ENCODE peak calls at places on chromosomes 16 and 17, in four cellular contexts. G is coronary artery, I is ascending aorta, W is esophagus squamous epithelium. L is an unnamed sample.

GRCh38 chr16:89038221-89038721 is 55.4 kb upstream of the ACSF3 start:
- DNase-seq in W (no peak), G (no peak), I (no peak), L (peak)

GRCh38 chr17:9475259-9475658 is 100.4 kb downstream of the STX8 start:
- DNase-seq in G (no peak), W (no peak), I (no peak), L (no peak)

GRCh38 chr16:28038401-28038800 is 25.1 kb downstream of the GSG1L start:
- DNase-seq in W (no peak), G (no peak), I (no peak), L (no peak)

GRCh38 chr16:51193879-51194278 is 42.8 kb upstream of the SALL1 start:
- DNase-seq in G (no peak), I (no peak), W (no peak), L (no peak)

GRCh38 chr17:55336426-55336825 is 71.7 kb downstream of the HLF start:
- DNase-seq in G (no peak), I (no peak), W (no peak), L (no peak)

GRCh38 chr16:4891097-4891885 is 44.0 kb downstream of the UBN1 start:
- DNase-seq in W (no peak), I (no peak), G (no peak), L (no peak)

GRCh38 chr16:4290236-4290830 is 17.5 kb upstream of the TFAP4 start:
- DNase-seq in W (no peak), G (no peak), I (no peak), L (no peak)

GRCh38 chr16:80583466-80583865 is 42.7 kb downstream of the DYNLRB2 start:
- DNase-seq in G (no peak), W (no peak), I (no peak), L (no peak)

GRCh38 chr16:29816694-29817441 is 916 bp downstream of the PAGR1 start:
- DNase-seq in I (no peak), G (peak), W (no peak), L (peak)

GRCh38 chr17:40846515-40847155 is 20.4 kb downstream of the KRT12 start:
- DNase-seq in W (no peak), G (no peak), I (no peak), L (no peak)

GRCh38 chr17:1865252-1866037 is 35.6 kb downstream of the RPA1 start:
- DNase-seq in W (no peak), G (no peak), I (no peak), L (peak)

GRCh38 chr17:6035801-6036394 is 34.3 kb upstream of the WSCD1 start:
- DNase-seq in W (no peak), I (no peak), G (no peak), L (no peak)

GRCh38 chr16:23365602-23366240 is 63.6 kb downstream of the SCNN1B start:
- DNase-seq in G (no peak), W (no peak), I (no peak), L (no peak)

GRCh38 chr17:20010099-20010863 is 1.1 kb downstream of the SPECC1 start:
- DNase-seq in G (no peak), W (no peak), I (no peak), L (peak)

GRCh38 chr17:76529224-76529642 is 8.3 kb downstream of the CYGB start:
- DNase-seq in I (peak), G (no peak), W (no peak), L (no peak)

GRCh38 chr16:48611329-48612137 is 1.6 kb upstream of the N4BP1 start:
- DNase-seq in I (no peak), W (no peak), G (no peak), L (no peak)

DNA sequence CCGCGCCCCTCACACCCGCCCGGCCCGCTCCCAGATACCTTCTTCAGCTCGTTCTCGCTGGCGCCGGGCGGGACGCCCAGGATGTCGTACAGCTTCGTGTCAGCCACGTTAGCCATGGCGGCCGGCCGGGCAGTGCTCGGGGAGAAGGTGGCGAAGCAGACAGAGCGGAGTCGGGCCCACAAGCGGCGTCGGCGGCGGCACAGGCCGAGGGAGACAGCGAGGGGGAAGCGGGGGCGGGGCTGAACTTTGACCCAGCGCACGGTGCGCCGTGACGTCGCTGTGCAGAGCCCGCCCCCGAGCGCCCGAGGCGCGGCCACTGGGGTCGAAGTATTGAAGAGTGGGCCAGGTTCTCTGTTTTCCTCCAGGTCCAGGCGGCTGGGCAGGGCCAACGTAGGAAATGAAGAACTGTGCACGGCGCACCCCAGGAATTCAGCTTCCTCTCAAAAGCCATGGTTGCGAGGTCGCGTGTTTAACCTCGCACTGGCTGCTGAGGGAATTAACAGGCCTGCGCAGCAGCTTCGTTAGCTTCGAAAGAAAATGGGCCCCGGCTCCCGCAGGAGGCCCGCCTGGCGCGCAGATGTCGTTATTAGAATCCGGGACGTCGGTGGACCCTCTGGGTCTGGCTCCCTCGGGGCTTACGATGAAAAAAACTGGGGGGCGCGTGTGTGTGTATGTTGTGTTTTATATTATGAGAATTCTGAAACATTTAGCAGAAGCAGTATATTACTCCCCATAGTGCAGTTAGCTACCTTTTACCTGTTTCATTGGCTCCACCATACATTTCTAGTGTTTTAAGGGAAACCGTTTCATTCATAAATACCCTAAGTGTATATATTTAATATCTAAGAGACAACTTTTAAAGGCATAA is at the start of gene DNAJA2:
- DNase-seq in I (peak), G (peak), W (peak), L (peak)
- TF ChIP-seq CTCF in I (no peak), G (no peak), W (no peak), L (no peak)

GRCh38 chr17:81035389-81036127 is 607 bp downstream of the BAIAP2 start:
- DNase-seq in G (no peak), I (no peak), W (no peak), L (no peak)
- TF ChIP-seq CTCF in G (no peak), I (no peak), W (no peak), L (no peak)

DNA sequence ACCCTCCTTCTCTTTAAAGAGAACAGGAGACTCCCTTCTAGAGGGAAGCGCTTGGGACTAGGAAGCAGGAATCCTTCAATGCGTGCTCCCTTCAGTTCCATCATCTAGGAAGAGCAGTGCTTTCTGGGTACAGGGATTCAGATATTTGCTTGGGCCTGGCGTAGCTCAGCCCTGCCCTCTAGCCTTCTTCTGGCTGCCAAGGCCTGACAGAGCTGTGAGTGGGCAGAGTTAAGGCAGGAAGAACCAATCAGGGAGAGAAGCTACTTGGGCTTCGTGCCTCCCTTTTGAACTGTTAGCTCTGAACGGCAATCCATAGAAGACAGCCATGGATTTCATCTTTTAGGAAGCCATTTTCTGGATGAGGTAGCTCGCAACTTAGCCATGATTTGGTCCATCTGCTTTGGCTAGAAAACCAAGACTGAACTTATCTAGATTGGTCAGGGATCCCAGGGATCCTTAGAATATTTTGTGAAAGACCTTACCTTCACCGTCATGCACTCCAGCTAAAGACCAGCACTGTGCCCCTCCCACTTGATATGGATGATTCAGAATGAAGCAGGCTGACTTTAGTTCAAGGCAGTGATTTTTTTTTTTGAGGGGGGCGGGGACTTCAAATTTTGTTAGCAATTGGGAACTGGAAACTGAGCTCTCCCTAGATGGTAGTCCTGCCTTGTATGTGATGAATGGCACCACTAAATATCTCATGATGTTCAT is 2.5 kb upstream of the CORO6 start:
- DNase-seq in I (no peak), G (no peak), W (no peak), L (no peak)
- TF ChIP-seq CTCF in I (no peak), G (no peak), W (no peak), L (no peak)

DNA sequence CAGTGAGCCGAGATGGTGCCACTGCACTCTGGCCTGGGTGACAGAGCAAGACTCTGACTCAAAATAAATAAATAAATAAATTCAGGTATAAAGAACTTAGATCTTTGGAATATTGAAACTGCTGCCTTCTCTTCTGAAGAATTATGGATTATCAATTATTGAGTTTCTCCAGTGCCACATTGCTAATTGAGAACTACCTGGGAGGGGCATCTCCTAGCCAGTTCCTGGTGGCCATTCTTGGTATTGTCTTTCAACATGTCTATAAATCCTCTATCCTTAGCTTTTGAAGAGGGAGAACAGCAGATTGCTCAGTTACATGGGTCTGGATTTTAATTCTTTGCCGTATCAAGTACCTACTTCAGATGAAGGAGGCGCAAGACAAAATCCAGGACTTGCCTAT is 29.2 kb downstream of the CALCOCO2 start:
- DNase-seq in W (no peak), G (no peak), I (no peak), L (no peak)
- TF ChIP-seq CTCF in W (no peak), G (no peak), I (no peak), L (peak)

GRCh38 chr16:2428787-2429036 is 535 bp upstream of the CCNF start:
- DNase-seq in W (no peak), I (no peak), G (no peak), L (no peak)

GRCh38 chr16:2429771-2430663 is 770 bp downstream of the CCNF start:
- DNase-seq in I (no peak), W (no peak), G (no peak), L (peak)

GRCh38 chr16:2429037-2429770 is at the start of gene CCNF:
- DNase-seq in W (peak), I (peak), G (peak), L (peak)

GRCh38 chr16:2432801-2433505 is 3.7 kb downstream of the CCNF start:
- DNase-seq in W (no peak), I (no peak), G (no peak), L (no peak)

GRCh38 chr16:2432286-2432685 is 3.0 kb downstream of the CCNF start:
- DNase-seq in I (no peak), G (no peak), W (no peak), L (no peak)
- TF ChIP-seq CTCF in I (no peak), G (no peak), W (no peak), L (no peak)

DNA sequence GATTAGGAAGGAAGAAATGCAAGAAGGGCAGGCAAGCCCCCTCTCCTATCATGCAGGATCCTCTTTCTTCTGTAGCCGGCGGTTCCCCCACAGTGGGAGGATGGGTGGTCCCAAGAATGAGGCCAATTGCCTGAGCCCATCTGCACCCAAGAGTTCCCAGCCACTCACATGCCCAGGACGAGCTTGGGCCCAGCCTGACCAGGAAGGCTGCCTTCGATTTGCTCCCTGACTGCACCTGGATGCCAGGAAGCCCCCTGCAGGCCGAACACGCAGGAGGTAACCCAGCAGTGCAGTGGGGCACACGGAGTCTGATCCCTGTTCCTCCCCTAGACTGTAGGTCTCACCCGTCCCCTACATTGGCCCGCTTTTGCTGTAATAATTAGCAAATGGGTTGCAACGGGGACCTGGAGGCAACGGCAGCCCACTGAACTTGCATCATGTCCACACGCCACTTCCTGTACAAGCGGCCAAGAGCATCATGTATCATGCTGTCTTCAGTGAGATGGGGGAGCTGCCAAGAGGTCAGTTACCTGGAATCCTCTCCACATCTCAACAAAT is 67.5 kb downstream of the AMFR start:
- DNase-seq in G (no peak), W (no peak), I (no peak), L (peak)
- TF ChIP-seq CTCF in G (no peak), W (no peak), I (no peak), L (no peak)

DNA sequence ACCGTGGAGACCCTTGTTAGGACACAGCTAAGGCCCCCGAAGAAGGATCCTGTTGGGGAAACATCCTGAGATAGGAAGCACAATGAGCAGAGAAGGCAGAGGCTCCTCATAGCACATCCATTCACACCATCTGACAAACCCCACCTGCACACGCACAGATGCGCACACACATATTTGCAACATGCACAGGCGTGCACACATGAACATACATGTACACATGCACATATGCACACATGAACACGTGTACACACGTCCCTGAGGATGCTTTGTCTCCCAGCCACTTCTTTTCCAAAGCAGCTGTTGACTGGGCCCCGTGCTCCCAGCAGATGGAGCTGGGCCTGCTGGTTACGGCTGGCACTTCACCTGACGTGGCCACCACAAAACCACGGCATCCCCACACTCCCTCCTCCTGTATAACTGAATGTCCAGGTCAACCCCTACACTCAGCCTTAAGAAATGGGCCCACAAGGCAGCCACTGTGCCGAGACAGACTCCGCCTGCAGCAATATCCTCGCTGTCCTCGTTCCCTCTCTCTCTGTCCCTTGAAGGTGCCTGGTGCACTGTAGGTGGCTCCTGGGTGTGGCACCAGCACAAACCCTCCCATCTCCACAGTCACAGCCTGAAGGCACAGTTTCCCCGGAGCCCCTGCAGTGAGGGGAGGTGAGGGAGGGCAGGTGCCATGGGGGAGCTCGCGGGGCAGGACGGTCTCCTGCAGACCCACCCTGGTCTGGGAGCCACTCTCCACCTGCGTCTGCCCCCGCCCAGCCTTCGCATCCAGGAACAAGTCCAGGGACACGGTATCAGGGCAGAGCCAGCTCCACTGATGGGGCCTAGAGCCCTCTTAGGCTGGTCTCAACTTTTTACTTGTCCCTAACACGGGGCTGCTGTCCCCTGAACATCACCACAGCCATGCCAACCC is 183.0 kb downstream of the RBFOX3 start:
- DNase-seq in I (no peak), G (no peak), W (no peak), L (no peak)
- TF ChIP-seq CTCF in I (no peak), G (no peak), W (no peak), L (no peak)

GRCh38 chr17:16506188-16506587 is 14.2 kb upstream of the LRRC75A start:
- DNase-seq in G (no peak), W (no peak), I (no peak), L (no peak)
- TF ChIP-seq CTCF in G (no peak), W (no peak), I (no peak), L (peak)

GRCh38 chr17:556431-556995 is 158.1 kb downstream of the VPS53 start:
- DNase-seq in I (no peak), G (no peak), W (no peak), L (no peak)
- TF ChIP-seq CTCF in I (no peak), G (no peak), W (no peak), L (no peak)

DNA sequence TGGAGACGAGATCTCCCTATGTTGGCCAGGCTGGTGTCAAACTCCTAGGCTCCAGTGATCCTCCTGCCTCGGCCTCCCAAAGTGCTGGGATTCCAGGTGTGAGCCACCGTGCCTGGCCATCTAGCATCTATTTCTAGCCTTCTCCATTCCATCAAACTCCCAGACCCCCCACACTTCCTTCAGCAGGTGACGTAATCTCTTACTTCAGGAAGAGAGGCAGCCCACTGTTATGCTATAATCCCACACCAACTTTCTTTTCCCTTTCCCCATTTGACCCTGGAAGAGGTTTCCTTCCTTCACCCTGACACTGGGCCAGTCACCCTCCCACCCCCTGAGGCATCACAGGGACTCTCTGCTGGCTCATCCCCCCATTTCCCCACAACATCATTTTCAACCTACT is 7.6 kb downstream of the ITGA2B start:
- DNase-seq in I (no peak), G (no peak), W (no peak), L (no peak)
- TF ChIP-seq CTCF in I (no peak), G (no peak), W (no peak), L (no peak)